ENCODE peak calls at places on chromosomes 11 and 22, in ten cellular contexts. S is left cardiac atrium; Y is T-helper 2 cell; M is EH; N is skeletal muscle cell; X is T-cell; T is iPS DF 6.9; L is activated T-cell treated with anti-CD3 and anti-CD28 coated beads for 1 hour; V is activated naive CD8-positive, alpha-beta T cell treated with anti-CD3 and anti-CD28 coated beads for 36 hours; O is stimulated activated CD4-positive, alpha-beta T cell treated with anti-CD3 and anti-CD28 coated beads, Interleukin-12 subunit alpha, Interleukin-12 subunit beta, amount 100 ng/mL, for 24 hours. R is an unnamed sample.

GRCh38 chr11:117198613-117199012 is 557 bp upstream of the TAGLN start:
- DNase-seq in S (no peak), Y (no peak), M (no peak), N (no peak), X (no peak), T (no peak), L (no peak), V (no peak), O (no peak), R (no peak)

GRCh38 chr22:24137595-24137994 is 43.7 kb upstream of the SUSD2 start:
- DNase-seq in S (no peak), Y (no peak), M (peak; percentile 92), N (peak; percentile 30), X (no peak), T (no peak), L (no peak), V (no peak), O (no peak), R (peak; percentile 86)

GRCh38 chr11:280762-281485 is 2.7 kb downstream of the NLRP6 start:
- DNase-seq in S (no peak), Y (no peak), M (no peak), N (no peak), X (peak; percentile 38), T (no peak), L (no peak), V (peak; percentile 56), O (no peak), R (no peak)

GRCh38 chr11:74535371-74536118 is 42.0 kb upstream of the LIPT2 start:
- DNase-seq in S (no peak), Y (no peak), M (no peak), N (no peak), X (no peak), T (no peak), L (no peak), V (no peak), O (no peak), R (no peak)

GRCh38 chr11:8934735-8935478 is 2.2 kb upstream of the C11orf16 start:
- DNase-seq in S (no peak), Y (no peak), M (peak; percentile 82), N (peak; percentile 49), X (no peak), T (no peak), L (no peak), V (no peak), O (no peak), R (peak; percentile 90)

GRCh38 chr22:21639359-21639758 is 2.7 kb upstream of the SDF2L1 start:
- DNase-seq in S (no peak), Y (no peak), M (no peak), N (no peak), X (no peak), T (no peak), L (no peak), V (no peak), O (no peak), R (no peak)

GRCh38 chr11:62959077-62959980 is 25.4 kb downstream of the SLC22A6 start:
- DNase-seq in S (no peak), Y (no peak), M (no peak), N (no peak), X (no peak), T (no peak), L (no peak), V (no peak), O (no peak), R (no peak)

GRCh38 chr22:20567371-20567847 is 60.0 kb downstream of the MED15 start:
- DNase-seq in S (peak; percentile 15), Y (no peak), M (peak; percentile 88), N (no peak), X (no peak), T (no peak), L (no peak), V (no peak), O (no peak), R (peak; percentile 66)

GRCh38 chr22:30294066-30294465 is 4.8 kb upstream of the CASTOR1 start:
- DNase-seq in S (no peak), Y (no peak), M (no peak), N (no peak), X (no peak), T (no peak), L (no peak), V (no peak), O (no peak), R (no peak)

GRCh38 chr11:24496728-24497396 is at the start of gene LUZP2:
- DNase-seq in S (peak; percentile 17), Y (no peak), M (peak; percentile 18), N (no peak), X (no peak), T (peak; percentile 45), L (no peak), V (no peak), O (no peak), R (peak; percentile 51)

GRCh38 chr11:131658414-131658813 is 288.0 kb downstream of the NTM start:
- DNase-seq in S (no peak), Y (no peak), M (no peak), N (no peak), X (no peak), T (no peak), L (no peak), V (no peak), O (no peak), R (no peak)

GRCh38 chr11:126686938-126687337 is 313.6 kb downstream of the KIRREL3 start:
- DNase-seq in S (no peak), Y (no peak), M (no peak), N (no peak), X (no peak), T (no peak), L (no peak), V (no peak), O (no peak), R (no peak)

GRCh38 chr22:19693981-19694670 is 20.2 kb upstream of the SEPTIN5 start:
- DNase-seq in S (no peak), Y (no peak), M (no peak), N (no peak), X (no peak), T (no peak), L (no peak), V (no peak), O (no peak), R (no peak)

GRCh38 chr11:92765965-92766371 is 203.5 kb upstream of the MTNR1B start:
- DNase-seq in S (peak; percentile 40), Y (no peak), M (no peak), N (no peak), X (no peak), T (peak; percentile 43), L (no peak), V (no peak), O (no peak), R (peak; percentile 2)

GRCh38 chr22:49634006-49634772 is 193.5 kb downstream of the BRD1 start:
- DNase-seq in S (peak; percentile 12), Y (no peak), M (no peak), N (no peak), X (no peak), T (no peak), L (no peak), V (no peak), O (no peak), R (no peak)

GRCh38 chr11:125263268-125263790 is 98.8 kb downstream of the PKNOX2 start:
- DNase-seq in S (peak; percentile 85), Y (no peak), M (peak; percentile 99), N (peak; percentile 99), X (no peak), T (peak; percentile 77), L (no peak), V (no peak), O (no peak), R (peak; percentile 100)

GRCh38 chr11:75855191-75855590 is 40.2 kb downstream of the UVRAG start:
- DNase-seq in S (no peak), Y (no peak), M (no peak), N (no peak), X (no peak), T (no peak), L (no peak), V (no peak), O (no peak), R (no peak)

GRCh38 chr11:93791493-93791892 is 7.4 kb downstream of the MED17 start:
- DNase-seq in S (no peak), Y (no peak), M (no peak), N (no peak), X (no peak), T (no peak), L (no peak), V (no peak), O (no peak), R (no peak)

GRCh38 chr11:21048626-21049025 is 379.2 kb downstream of the NELL1 start:
- DNase-seq in S (no peak), Y (no peak), M (no peak), N (no peak), X (no peak), T (no peak), L (no peak), V (no peak), O (no peak), R (no peak)

GRCh38 chr11:15941206-15941770 is 415.1 kb downstream of the SOX6 start:
- DNase-seq in S (no peak), Y (no peak), M (peak; percentile 55), N (peak; percentile 28), X (no peak), T (peak; percentile 57), L (no peak), V (peak; percentile 24), O (no peak), R (no peak)

GRCh38 chr11:117095301-117096139 is 2.7 kb downstream of the SIK3 start:
- DNase-seq in S (no peak), Y (no peak), M (peak; percentile 76), N (no peak), X (no peak), T (no peak), L (no peak), V (no peak), O (no peak), R (peak; percentile 52)

GRCh38 chr11:130180491-130180890 is 20.9 kb downstream of the ST14 start:
- DNase-seq in S (no peak), Y (no peak), M (no peak), N (no peak), X (no peak), T (no peak), L (no peak), V (no peak), O (no peak), R (peak; percentile 39)

GRCh38 chr11:88779551-88779950 is 286.2 kb downstream of the GRM5 start:
- DNase-seq in S (no peak), Y (no peak), M (peak; percentile 70), N (peak; percentile 85), X (no peak), T (no peak), L (no peak), V (no peak), O (no peak), R (peak; percentile 92)

GRCh38 chr22:47686594-47687363 is 924.3 kb downstream of the TBC1D22A start:
- DNase-seq in S (no peak), Y (no peak), M (no peak), N (no peak), X (no peak), T (no peak), L (no peak), V (no peak), O (no peak), R (no peak)